ENCODE peak calls at places on chromosome 7, in five cellular contexts. One of them, this sample, is unnamed.

GRCh38 chr7:157851501-157852067 is 514.8 kb downstream of the DNAJB6 start:
- DNase-seq in Peyer's patch: peak; percentile 63
- DNase-seq in choroid plexus epithelial cell: peak; percentile 40
- DNase-seq in lower leg skin: peak; percentile 50
- DNase-seq in heart left ventricle: peak; percentile 63
- DNase-seq in this sample: no peak

GRCh38 chr7:43647314-43647691 is 64.4 kb downstream of the STK17A start:
- DNase-seq in Peyer's patch: no peak
- DNase-seq in choroid plexus epithelial cell: peak; percentile 94
- DNase-seq in lower leg skin: no peak
- DNase-seq in heart left ventricle: no peak
- DNase-seq in this sample: no peak

GRCh38 chr7:158657189-158657746 is 47.3 kb downstream of the NCAPG2 start:
- DNase-seq in Peyer's patch: no peak
- DNase-seq in choroid plexus epithelial cell: no peak
- DNase-seq in lower leg skin: no peak
- DNase-seq in heart left ventricle: no peak
- DNase-seq in this sample: no peak

GRCh38 chr7:77353911-77354310 is 62.2 kb downstream of the GSAP start:
- DNase-seq in Peyer's patch: no peak
- DNase-seq in choroid plexus epithelial cell: no peak
- DNase-seq in lower leg skin: no peak
- DNase-seq in heart left ventricle: no peak
- DNase-seq in this sample: no peak

GRCh38 chr7:1853619-1854520 is 183.8 kb downstream of the ELFN1 start:
- DNase-seq in Peyer's patch: peak; percentile 37
- DNase-seq in choroid plexus epithelial cell: no peak
- DNase-seq in lower leg skin: no peak
- DNase-seq in heart left ventricle: no peak
- DNase-seq in this sample: no peak

GRCh38 chr7:17184805-17185689 is 113.4 kb upstream of the AHR start:
- DNase-seq in Peyer's patch: no peak
- DNase-seq in choroid plexus epithelial cell: peak; percentile 48
- DNase-seq in lower leg skin: no peak
- DNase-seq in heart left ventricle: no peak
- DNase-seq in this sample: no peak

GRCh38 chr7:150992833-150993302 is 2.1 kb downstream of the NOS3 start:
- DNase-seq in Peyer's patch: no peak
- DNase-seq in choroid plexus epithelial cell: peak; percentile 63
- DNase-seq in lower leg skin: no peak
- DNase-seq in heart left ventricle: peak; percentile 76
- DNase-seq in this sample: no peak

GRCh38 chr7:85386460-85386859 is 199.6 kb upstream of the SEMA3D start:
- DNase-seq in Peyer's patch: no peak
- DNase-seq in choroid plexus epithelial cell: no peak
- DNase-seq in lower leg skin: no peak
- DNase-seq in heart left ventricle: no peak
- DNase-seq in this sample: peak; percentile 4

GRCh38 chr7:16465469-16466086 is at the start of gene SOSTDC1:
- DNase-seq in Peyer's patch: no peak
- DNase-seq in choroid plexus epithelial cell: peak; percentile 28
- DNase-seq in lower leg skin: no peak
- DNase-seq in heart left ventricle: no peak
- DNase-seq in this sample: peak; percentile 59

GRCh38 chr7:122055072-122055471 is 89.0 kb downstream of the AASS start:
- DNase-seq in Peyer's patch: no peak
- DNase-seq in choroid plexus epithelial cell: no peak
- DNase-seq in lower leg skin: no peak
- DNase-seq in heart left ventricle: no peak
- DNase-seq in this sample: peak; percentile 27

GRCh38 chr7:128361463-128362441 is at the start of gene PRRT4:
- DNase-seq in Peyer's patch: no peak
- DNase-seq in choroid plexus epithelial cell: peak; percentile 20
- DNase-seq in lower leg skin: no peak
- DNase-seq in heart left ventricle: peak; percentile 44
- DNase-seq in this sample: peak; percentile 50

GRCh38 chr7:32461484-32461883 is 28.7 kb downstream of the LSM5 start:
- DNase-seq in Peyer's patch: no peak
- DNase-seq in choroid plexus epithelial cell: no peak
- DNase-seq in lower leg skin: no peak
- DNase-seq in heart left ventricle: no peak
- DNase-seq in this sample: no peak

GRCh38 chr7:25845341-25845923 is 306.6 kb upstream of the NFE2L3 start:
- DNase-seq in Peyer's patch: no peak
- DNase-seq in choroid plexus epithelial cell: no peak
- DNase-seq in lower leg skin: no peak
- DNase-seq in heart left ventricle: no peak
- DNase-seq in this sample: no peak

GRCh38 chr7:47418910-47419309 is 163.0 kb downstream of the TNS3 start:
- DNase-seq in Peyer's patch: no peak
- DNase-seq in choroid plexus epithelial cell: peak; percentile 75
- DNase-seq in lower leg skin: no peak
- DNase-seq in heart left ventricle: no peak
- DNase-seq in this sample: peak; percentile 24

GRCh38 chr7:141630621-141631020 is 71.3 kb downstream of the DENND11 start:
- DNase-seq in Peyer's patch: no peak
- DNase-seq in choroid plexus epithelial cell: no peak
- DNase-seq in lower leg skin: no peak
- DNase-seq in heart left ventricle: no peak
- DNase-seq in this sample: no peak

GRCh38 chr7:75039709-75040108 is 33.9 kb downstream of the RCC1L start:
- DNase-seq in Peyer's patch: no peak
- DNase-seq in choroid plexus epithelial cell: no peak
- DNase-seq in lower leg skin: no peak
- DNase-seq in heart left ventricle: no peak
- DNase-seq in this sample: peak; percentile 24

GRCh38 chr7:193538-194256 is 1.3 kb downstream of the FAM20C start:
- DNase-seq in Peyer's patch: no peak
- DNase-seq in choroid plexus epithelial cell: no peak
- DNase-seq in lower leg skin: no peak
- DNase-seq in heart left ventricle: no peak
- DNase-seq in this sample: peak; percentile 7

GRCh38 chr7:88789480-88790064 is 6.0 kb downstream of the TEX47 start:
- DNase-seq in Peyer's patch: no peak
- DNase-seq in choroid plexus epithelial cell: peak; percentile 45
- DNase-seq in lower leg skin: no peak
- DNase-seq in heart left ventricle: no peak
- DNase-seq in this sample: peak; percentile 44

GRCh38 chr7:120856621-120857352 is 1.2 kb downstream of the TSPAN12 start:
- DNase-seq in Peyer's patch: peak; percentile 53
- DNase-seq in choroid plexus epithelial cell: peak; percentile 11
- DNase-seq in lower leg skin: no peak
- DNase-seq in heart left ventricle: peak; percentile 44
- DNase-seq in this sample: peak; percentile 16

GRCh38 chr7:108345710-108346336 is 110.4 kb downstream of the NRCAM start:
- DNase-seq in Peyer's patch: no peak
- DNase-seq in choroid plexus epithelial cell: no peak
- DNase-seq in lower leg skin: no peak
- DNase-seq in heart left ventricle: no peak
- DNase-seq in this sample: no peak

GRCh38 chr7:3455826-3456444 is 154.9 kb downstream of the SDK1 start:
- DNase-seq in Peyer's patch: no peak
- DNase-seq in choroid plexus epithelial cell: peak; percentile 77
- DNase-seq in lower leg skin: no peak
- DNase-seq in heart left ventricle: no peak
- DNase-seq in this sample: peak; percentile 20

GRCh38 chr7:31724696-31725095 is 37.7 kb downstream of the PPP1R17 start:
- DNase-seq in Peyer's patch: no peak
- DNase-seq in choroid plexus epithelial cell: no peak
- DNase-seq in lower leg skin: no peak
- DNase-seq in heart left ventricle: no peak
- DNase-seq in this sample: peak; percentile 53

GRCh38 chr7:16395121-16395520 is 26.2 kb downstream of the CRPPA start:
- DNase-seq in Peyer's patch: no peak
- DNase-seq in choroid plexus epithelial cell: no peak
- DNase-seq in lower leg skin: no peak
- DNase-seq in heart left ventricle: no peak
- DNase-seq in this sample: peak; percentile 79

GRCh38 chr7:82904871-82905270 is 257.8 kb downstream of the PCLO start:
- DNase-seq in Peyer's patch: no peak
- DNase-seq in choroid plexus epithelial cell: no peak
- DNase-seq in lower leg skin: no peak
- DNase-seq in heart left ventricle: no peak
- DNase-seq in this sample: no peak

GRCh38 chr7:23931633-23932032 is 221.6 kb downstream of the STK31 start:
- DNase-seq in Peyer's patch: no peak
- DNase-seq in choroid plexus epithelial cell: no peak
- DNase-seq in lower leg skin: no peak
- DNase-seq in heart left ventricle: no peak
- DNase-seq in this sample: peak; percentile 46

GRCh38 chr7:30879139-30880089 is 32.2 kb upstream of the AQP1 start:
- DNase-seq in Peyer's patch: no peak
- DNase-seq in choroid plexus epithelial cell: no peak
- DNase-seq in lower leg skin: no peak
- DNase-seq in heart left ventricle: no peak
- DNase-seq in this sample: no peak

GRCh38 chr7:158750702-158751101 is 46.1 kb upstream of the NCAPG2 start:
- DNase-seq in Peyer's patch: peak; percentile 34
- DNase-seq in choroid plexus epithelial cell: no peak
- DNase-seq in lower leg skin: no peak
- DNase-seq in heart left ventricle: no peak
- DNase-seq in this sample: no peak

GRCh38 chr7:65235586-65235985 is 138.1 kb upstream of the ZNF92 start:
- DNase-seq in Peyer's patch: no peak
- DNase-seq in choroid plexus epithelial cell: no peak
- DNase-seq in lower leg skin: no peak
- DNase-seq in heart left ventricle: no peak
- DNase-seq in this sample: no peak

GRCh38 chr7:128247640-128248194 is 6.6 kb downstream of the LEP start:
- DNase-seq in Peyer's patch: no peak
- DNase-seq in choroid plexus epithelial cell: peak; percentile 24
- DNase-seq in lower leg skin: no peak
- DNase-seq in heart left ventricle: no peak
- DNase-seq in this sample: peak; percentile 75

GRCh38 chr7:92881091-92881485 is 44.7 kb upstream of the CDK6 start:
- DNase-seq in Peyer's patch: no peak
- DNase-seq in choroid plexus epithelial cell: no peak
- DNase-seq in lower leg skin: no peak
- DNase-seq in heart left ventricle: no peak
- DNase-seq in this sample: no peak

GRCh38 chr7:69597278-69598076 is 798 bp upstream of the AUTS2 start:
- DNase-seq in Peyer's patch: peak; percentile 55
- DNase-seq in choroid plexus epithelial cell: no peak
- DNase-seq in lower leg skin: peak; percentile 44
- DNase-seq in heart left ventricle: peak; percentile 56
- DNase-seq in this sample: no peak

DNA sequence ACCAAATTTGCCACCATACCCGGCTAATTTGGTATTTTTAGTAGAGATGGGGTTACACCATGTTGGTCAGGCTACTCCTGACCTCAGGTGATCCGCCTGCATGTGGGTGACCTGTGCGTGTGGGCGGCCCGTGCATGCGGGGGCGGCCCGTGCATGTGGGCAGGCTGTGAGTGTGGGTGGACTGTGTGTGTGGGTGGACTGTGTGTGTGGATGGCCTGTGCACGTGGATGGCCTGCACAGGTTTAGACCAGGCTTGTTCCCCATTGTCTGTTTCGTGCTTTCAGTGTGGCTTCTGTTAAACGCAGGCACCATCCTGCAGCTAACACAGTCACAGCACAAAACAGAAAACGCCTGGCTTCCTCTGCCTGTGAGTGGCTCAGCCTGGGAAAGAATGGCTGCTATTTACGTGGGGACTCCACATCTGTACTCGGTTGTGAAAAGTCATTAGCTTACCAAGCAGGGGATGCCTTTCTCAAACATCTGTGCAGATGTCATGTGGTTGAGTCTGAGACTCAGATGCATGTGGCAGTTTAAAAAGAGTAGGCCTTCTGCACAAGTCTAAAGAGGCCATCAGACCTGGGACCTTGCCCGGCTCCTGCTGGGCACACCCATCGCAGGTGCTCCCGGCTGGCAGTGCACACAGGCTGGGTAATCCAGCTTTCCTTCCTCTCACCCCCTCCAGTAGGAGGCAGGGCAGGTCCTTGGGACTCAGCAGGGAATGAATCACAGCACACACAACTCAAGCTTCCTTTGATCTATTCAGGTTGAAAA is 91.6 kb downstream of the COBL start:
- DNase-seq in Peyer's patch: peak; percentile 88
- DNase-seq in choroid plexus epithelial cell: no peak
- DNase-seq in lower leg skin: peak; percentile 58
- DNase-seq in heart left ventricle: no peak
- DNase-seq in this sample: peak; percentile 75
- TF ChIP-seq CTCF in Peyer's patch: peak; percentile 81
- TF ChIP-seq CTCF in choroid plexus epithelial cell: no peak
- TF ChIP-seq CTCF in lower leg skin: no peak
- TF ChIP-seq CTCF in heart left ventricle: no peak
- TF ChIP-seq CTCF in this sample: peak; percentile 75

DNA sequence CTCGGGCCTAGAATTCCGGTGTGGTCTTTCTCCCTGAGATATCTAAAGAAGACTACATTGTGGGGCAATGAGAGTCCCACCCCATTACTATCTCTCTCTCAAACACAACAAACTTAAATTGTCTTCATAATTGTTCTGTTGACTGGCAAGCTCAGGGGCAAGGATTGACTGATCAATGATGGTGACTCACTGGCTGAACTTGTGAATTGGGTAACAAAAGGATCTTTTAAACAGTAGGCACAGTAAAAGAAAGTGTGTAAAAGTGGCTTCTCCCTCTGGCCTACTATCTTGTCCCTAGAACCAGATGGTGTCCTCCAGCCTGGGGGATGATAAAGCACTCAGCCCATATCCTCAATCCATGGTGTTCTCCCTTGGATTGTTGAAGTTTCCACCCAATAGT is 63.1 kb upstream of the RAPGEF5 start:
- DNase-seq in Peyer's patch: no peak
- DNase-seq in choroid plexus epithelial cell: no peak
- DNase-seq in lower leg skin: no peak
- DNase-seq in heart left ventricle: no peak
- DNase-seq in this sample: no peak
- H3K4me3 ChIP-seq in Peyer's patch: no peak overlapping the region
- H3K4me3 ChIP-seq in choroid plexus epithelial cell: no peak overlapping the region
- H3K4me3 ChIP-seq in lower leg skin: no peak overlapping the region
- H3K4me3 ChIP-seq in heart left ventricle: no peak overlapping the region
- H3K4me3 ChIP-seq in this sample: no peak overlapping the region

GRCh38 chr7:29370531-29371314 is 176.1 kb downstream of the CHN2 start:
- DNase-seq in Peyer's patch: peak; percentile 58
- DNase-seq in choroid plexus epithelial cell: peak; percentile 18
- DNase-seq in lower leg skin: no peak
- DNase-seq in heart left ventricle: peak; percentile 27
- DNase-seq in this sample: peak; percentile 92

GRCh38 chr7:29369909-29370488 is 175.4 kb downstream of the CHN2 start:
- DNase-seq in Peyer's patch: no peak
- DNase-seq in choroid plexus epithelial cell: no peak
- DNase-seq in lower leg skin: no peak
- DNase-seq in heart left ventricle: no peak
- DNase-seq in this sample: peak; percentile 32

GRCh38 chr7:29372351-29372931 is 177.9 kb downstream of the CHN2 start:
- DNase-seq in Peyer's patch: no peak
- DNase-seq in choroid plexus epithelial cell: no peak
- DNase-seq in lower leg skin: no peak
- DNase-seq in heart left ventricle: no peak
- DNase-seq in this sample: no peak

GRCh38 chr7:29375641-29376562 is 181.3 kb downstream of the CHN2 start:
- DNase-seq in Peyer's patch: peak; percentile 90
- DNase-seq in choroid plexus epithelial cell: peak; percentile 15
- DNase-seq in lower leg skin: no peak
- DNase-seq in heart left ventricle: no peak
- DNase-seq in this sample: peak; percentile 76

GRCh38 chr7:29371472-29371871 is 176.9 kb downstream of the CHN2 start:
- DNase-seq in Peyer's patch: no peak
- DNase-seq in choroid plexus epithelial cell: no peak
- DNase-seq in lower leg skin: no peak
- DNase-seq in heart left ventricle: no peak
- DNase-seq in this sample: no peak
- TF ChIP-seq CTCF in Peyer's patch: no peak
- TF ChIP-seq CTCF in choroid plexus epithelial cell: no peak
- TF ChIP-seq CTCF in lower leg skin: no peak
- TF ChIP-seq CTCF in heart left ventricle: no peak
- TF ChIP-seq CTCF in this sample: no peak

GRCh38 chr7:116316838-116317612 is 106.7 kb downstream of the TES start:
- DNase-seq in Peyer's patch: no peak
- DNase-seq in choroid plexus epithelial cell: peak; percentile 98
- DNase-seq in lower leg skin: peak; percentile 86
- DNase-seq in heart left ventricle: peak; percentile 25
- DNase-seq in this sample: peak; percentile 100
- H3K4me3 ChIP-seq in Peyer's patch: no peak overlapping the region
- H3K4me3 ChIP-seq in choroid plexus epithelial cell: peak overlapping the region; percentile 7
- H3K4me3 ChIP-seq in lower leg skin: no peak overlapping the region
- H3K4me3 ChIP-seq in heart left ventricle: no peak overlapping the region
- H3K4me3 ChIP-seq in this sample: no peak overlapping the region